ENCODE peak calls at places on chromosomes 13 and 19, in four cellular contexts. Y is breast epithelium, U is GM12878, Z is uterus. H is an unnamed sample.
A peak's percentile ranks its signal among the peaks of the same experiment; 100 is the strongest.

GRCh38 chr19:21688464-21688863 is 78.9 kb downstream of the ZNF100 start:
- DNase-seq in Y (no peak), U (no peak), Z (no peak), H (no peak)

GRCh38 chr19:991174-991931 is 7.2 kb downstream of the WDR18 start:
- DNase-seq in U (no peak), Y (no peak), Z (peak; percentile 23), H (no peak)

GRCh38 chr13:113552786-113553540 is 31.6 kb upstream of the TFDP1 start:
- DNase-seq in U (no peak), Z (peak; percentile 9), Y (peak; percentile 12), H (peak; percentile 85)

GRCh38 chr19:3315676-3315973 is 50.8 kb upstream of the NFIC start:
- DNase-seq in Y (no peak), Z (no peak), U (no peak), H (no peak)

GRCh38 chr13:110307697-110308376 is 753 bp downstream of the COL4A2 start:
- DNase-seq in Z (no peak), Y (peak; percentile 17), U (no peak), H (peak; percentile 87)

GRCh38 chr19:44903602-44904425 is 1.8 kb upstream of the APOE start:
- DNase-seq in Z (peak; percentile 73), U (no peak), Y (peak; percentile 70), H (no peak)

GRCh38 chr13:34338102-34338501 is 520.2 kb downstream of the RFC3 start:
- DNase-seq in Z (no peak), U (no peak), Y (no peak), H (no peak)

GRCh38 chr13:40668335-40668734 is 1.9 kb upstream of the FOXO1 start:
- DNase-seq in U (no peak), Y (no peak), Z (peak; percentile 51), H (peak; percentile 90)

GRCh38 chr13:44044544-44045178 is 165.0 kb downstream of the LACC1 start:
- DNase-seq in U (no peak), Z (no peak), Y (no peak), H (no peak)

GRCh38 chr13:41015920-41016319 is 3.2 kb downstream of the ELF1 start:
- DNase-seq in Y (no peak), Z (no peak), U (no peak), H (no peak)

GRCh38 chr19:15116856-15117255 is 9.7 kb downstream of the SYDE1 start:
- DNase-seq in U (no peak), Z (no peak), Y (no peak), H (no peak)

GRCh38 chr19:15115762-15116615 is 8.8 kb downstream of the SYDE1 start:
- DNase-seq in U (no peak), Y (no peak), Z (no peak), H (no peak)

GRCh38 chr19:15118789-15119494 is 11.7 kb downstream of the SYDE1 start:
- DNase-seq in U (no peak), Y (no peak), Z (no peak), H (no peak)

GRCh38 chr19:15120135-15121026 is 13.2 kb downstream of the SYDE1 start:
- DNase-seq in Y (no peak), Z (no peak), U (no peak), H (no peak)

GRCh38 chr19:15118248-15118647 is 11.0 kb downstream of the SYDE1 start:
- DNase-seq in U (no peak), Y (no peak), Z (no peak), H (no peak)
- TF ChIP-seq POLR2A in U (no peak), Y (no peak), Z (no peak), H (no peak)

GRCh38 chr13:52652980-52653303 is 306 bp downstream of the SUGT1 start:
- DNase-seq in Z (no peak), U (no peak), Y (no peak), H (peak; percentile 88)
- TF ChIP-seq POLR2A in Z (no peak), U (no peak), Y (no peak), H (no peak)

GRCh38 chr19:34994643-34995471 is 5.3 kb upstream of the GRAMD1A start:
- DNase-seq in Y (no peak), Z (no peak), U (no peak), H (no peak)
- TF ChIP-seq POLR2A in Y (no peak), Z (no peak), U (no peak), H (no peak)

DNA sequence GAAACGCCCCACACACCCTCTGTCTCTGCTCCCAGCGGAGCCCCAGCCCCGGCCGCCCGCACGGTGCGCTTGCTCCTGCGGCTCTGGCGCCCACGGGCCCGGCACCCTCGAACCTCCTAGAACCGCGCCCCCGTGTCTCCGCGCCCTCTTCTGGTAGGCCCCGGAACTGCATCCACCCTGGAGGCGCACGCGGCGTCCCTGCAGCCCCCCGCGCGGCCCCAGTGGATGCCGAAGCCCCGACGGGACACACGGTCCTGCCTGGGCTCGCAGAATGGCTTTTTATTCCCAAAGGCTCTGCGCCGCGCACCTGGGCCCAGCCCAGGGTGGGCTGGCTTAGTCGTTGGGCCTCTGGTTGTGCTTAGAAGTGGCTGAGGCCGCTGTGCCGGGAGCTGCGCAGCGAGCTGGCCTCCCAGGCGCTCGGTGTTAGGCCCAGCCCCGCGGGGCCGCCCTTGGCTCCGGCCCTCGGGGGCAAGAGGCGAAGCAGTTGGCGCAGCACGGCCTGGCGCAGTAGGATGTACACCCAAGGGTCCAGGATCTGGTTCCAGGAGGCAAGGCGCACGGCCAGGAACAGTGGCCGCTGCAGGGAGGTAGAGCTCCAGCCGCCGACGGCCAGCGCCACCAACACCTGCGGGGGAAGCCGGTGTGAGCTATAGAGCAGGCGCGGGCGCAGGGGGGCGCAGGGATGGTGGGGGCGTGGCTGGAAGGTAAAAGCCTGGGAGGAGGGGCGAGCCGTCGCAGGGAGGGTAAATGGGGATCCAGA is 2.8 kb downstream of the PTGER1 start:
- DNase-seq in Y (no peak), Z (peak; percentile 80), U (no peak), H (no peak)
- TF ChIP-seq POLR2A in Y (no peak), Z (no peak), U (peak; percentile 64), H (no peak)

DNA sequence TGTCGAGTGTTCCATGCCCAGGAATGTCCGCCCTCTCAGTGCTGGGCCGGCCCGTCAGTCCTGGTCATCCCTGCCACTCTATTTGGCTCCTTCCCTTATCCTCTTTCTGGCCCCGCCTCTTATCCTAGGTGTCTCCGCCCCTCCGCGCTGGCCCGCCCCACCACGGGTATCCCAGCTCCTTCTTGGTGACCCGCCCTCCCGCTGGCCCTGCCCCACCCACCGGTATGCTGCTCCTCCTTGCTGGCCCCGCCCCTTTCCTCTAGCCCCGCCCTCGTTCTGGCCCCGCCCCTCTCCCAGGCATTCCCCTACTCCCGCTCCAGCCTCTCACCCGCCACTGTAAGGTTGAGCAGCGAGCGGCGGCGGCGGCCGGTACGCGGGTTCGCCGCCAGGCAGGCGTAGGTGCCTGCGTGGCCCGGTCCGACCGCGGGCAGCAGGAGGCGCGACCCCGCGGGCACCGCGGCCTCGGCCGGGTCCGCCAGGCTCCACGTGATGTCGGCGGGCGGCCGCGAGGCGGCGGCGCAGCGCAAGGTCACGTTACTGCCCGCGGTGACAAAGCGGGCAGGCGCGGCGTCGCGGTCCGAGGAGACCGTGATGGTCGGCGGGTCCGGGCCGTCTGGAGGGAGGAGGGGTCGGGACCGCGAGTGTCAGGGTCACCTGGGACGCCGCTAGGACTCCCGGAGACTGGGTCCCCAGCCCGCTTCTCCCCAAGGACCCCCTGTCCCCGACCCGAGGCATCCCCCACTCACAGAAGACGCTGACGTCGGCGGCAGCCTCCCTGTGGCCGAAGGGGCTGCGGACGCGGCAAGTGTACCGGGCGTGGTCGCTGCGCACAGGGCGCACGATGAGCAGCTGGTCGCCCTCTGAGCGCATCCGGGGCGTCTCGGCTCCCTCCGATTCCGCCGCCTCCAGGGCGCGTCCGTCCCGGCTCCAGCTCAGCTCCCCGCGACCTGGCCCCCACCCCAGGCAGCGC is 2.0 kb downstream of the VSIG10L start:
- DNase-seq in Z (peak; percentile 99), Y (peak; percentile 97), U (peak; percentile 53), H (peak; percentile 99)
- TF ChIP-seq POLR2A in Z (peak; percentile 86), Y (no peak), U (peak; percentile 52), H (peak; percentile 60)

GRCh38 chr19:2270572-2271515 is 11.1 kb downstream of the PEAK3 start:
- DNase-seq in Z (peak; percentile 90), U (no peak), Y (peak; percentile 77), H (no peak)
- TF ChIP-seq POLR2A in Z (peak; percentile 80), U (peak; percentile 75), Y (no peak), H (no peak)